ENCODE peak calls at places on chromosomes 1 and 21, in five cellular contexts. W, K, Q, U and E are unnamed samples.
A peak's percentile ranks its signal among the peaks of the same experiment; 100 is the strongest.

GRCh38 chr1:111603979-111604378 is 15.6 kb upstream of the RAP1A start:
- DNase-seq in W (no peak), Q (no peak), U (peak; percentile 68), K (peak; percentile 62), E (peak; percentile 70)

GRCh38 chr21:34243562-34243961 is 120.2 kb upstream of the KCNE2 start:
- DNase-seq in U (no peak), W (peak; percentile 38), Q (no peak), K (no peak), E (no peak)

GRCh38 chr1:219988387-219988786 is 57.9 kb downstream of the EPRS1 start:
- DNase-seq in W (no peak), K (no peak), U (no peak), Q (no peak), E (no peak)

GRCh38 chr1:205576805-205577761 is 54.7 kb downstream of the ELK4 start:
- DNase-seq in W (no peak), Q (no peak), K (no peak), U (no peak), E (no peak)

GRCh38 chr1:178310685-178311105 is 186.1 kb downstream of the CLEC20A start:
- DNase-seq in W (peak; percentile 88), K (no peak), U (no peak), Q (peak; percentile 76), E (no peak)

GRCh38 chr1:62131093-62131725 is 63.4 kb upstream of the L1TD1 start:
- DNase-seq in Q (peak; percentile 44), U (no peak), K (no peak), W (peak; percentile 78), E (no peak)

GRCh38 chr1:54249798-54250497 is 50.0 kb downstream of the MRPL37 start:
- DNase-seq in W (peak; percentile 78), U (no peak), K (no peak), Q (peak; percentile 77), E (no peak)

GRCh38 chr1:36207339-36207738 is 16.9 kb upstream of the THRAP3 start:
- DNase-seq in U (no peak), W (peak; percentile 87), Q (peak; percentile 93), K (no peak), E (no peak)

GRCh38 chr1:89821322-89822108 is 683 bp downstream of the LRRC8D start:
- DNase-seq in U (peak; percentile 69), Q (no peak), K (peak; percentile 57), W (peak; percentile 68), E (peak; percentile 42)

GRCh38 chr1:192967901-192968300 is 91.3 kb downstream of the UCHL5 start:
- DNase-seq in W (no peak), U (no peak), Q (no peak), K (no peak), E (no peak)

GRCh38 chr21:45154511-45155508 is 80.4 kb downstream of the ADARB1 start:
- DNase-seq in Q (no peak), K (no peak), U (no peak), W (peak; percentile 74), E (peak; percentile 4)

GRCh38 chr1:118989878-118990378 is 1.8 kb upstream of the TBX15 start:
- DNase-seq in Q (no peak), W (peak; percentile 96), U (no peak), K (no peak), E (no peak)

GRCh38 chr1:21232044-21232443 is 55.3 kb upstream of the EIF4G3 start:
- DNase-seq in U (peak; percentile 29), K (peak; percentile 23), W (peak; percentile 64), Q (peak; percentile 43), E (no peak)

GRCh38 chr1:210213335-210213734 is 19.3 kb upstream of the SERTAD4 start:
- DNase-seq in U (no peak), W (no peak), K (no peak), Q (no peak), E (no peak)

GRCh38 chr1:7454052-7454815 is 316.9 kb upstream of the VAMP3 start:
- DNase-seq in Q (no peak), W (peak; percentile 39), U (no peak), K (no peak), E (no peak)